ENCODE peak calls at places on chromosomes 12 and 14, in nine cellular contexts. One of them, this sample, is unnamed.

GRCh38 chr14:64879635-64880381 is at the start of gene SPTB:
- DNase-seq in prostate gland: peak; percentile 30
- DNase-seq in spleen: peak; percentile 81
- DNase-seq in tibial artery: no peak
- DNase-seq in A549: no peak
- DNase-seq in PC-3: peak; percentile 44
- DNase-seq in lower lobe of right lung: peak; percentile 46
- DNase-seq in GM23248: peak; percentile 8
- DNase-seq in effector memory CD4-positive, alpha-beta T cell: peak; percentile 35
- DNase-seq in this sample: peak; percentile 63

GRCh38 chr12:29796823-29797263 is 13.1 kb upstream of the TMTC1 start:
- DNase-seq in lower lobe of right lung: no peak
- DNase-seq in PC-3: peak; percentile 98
- DNase-seq in GM23248: peak; percentile 93
- DNase-seq in prostate gland: peak; percentile 60
- DNase-seq in A549: no peak
- DNase-seq in effector memory CD4-positive, alpha-beta T cell: no peak
- DNase-seq in tibial artery: peak; percentile 56
- DNase-seq in spleen: no peak
- DNase-seq in this sample: peak; percentile 90

GRCh38 chr14:100826371-100827139 is 637 bp downstream of the MEG3 start:
- DNase-seq in prostate gland: no peak
- DNase-seq in PC-3: no peak
- DNase-seq in tibial artery: no peak
- DNase-seq in A549: no peak
- DNase-seq in GM23248: peak; percentile 56
- DNase-seq in spleen: peak; percentile 38
- DNase-seq in effector memory CD4-positive, alpha-beta T cell: no peak
- DNase-seq in lower lobe of right lung: no peak
- DNase-seq in this sample: no peak

GRCh38 chr12:113899844-113900471 is 66.2 kb downstream of the RBM19 start:
- DNase-seq in GM23248: no peak
- DNase-seq in effector memory CD4-positive, alpha-beta T cell: no peak
- DNase-seq in PC-3: no peak
- DNase-seq in lower lobe of right lung: no peak
- DNase-seq in tibial artery: no peak
- DNase-seq in spleen: no peak
- DNase-seq in A549: no peak
- DNase-seq in prostate gland: peak; percentile 11
- DNase-seq in this sample: no peak

GRCh38 chr12:103548622-103549601 is 38.2 kb upstream of the STAB2 start:
- DNase-seq in PC-3: peak; percentile 95
- DNase-seq in spleen: no peak
- DNase-seq in tibial artery: peak; percentile 64
- DNase-seq in effector memory CD4-positive, alpha-beta T cell: peak; percentile 45
- DNase-seq in GM23248: peak; percentile 80
- DNase-seq in A549: peak; percentile 81
- DNase-seq in lower lobe of right lung: no peak
- DNase-seq in prostate gland: peak; percentile 42
- DNase-seq in this sample: peak; percentile 76

GRCh38 chr14:63854330-63854729 is 1.5 kb downstream of the SYNE2 start:
- DNase-seq in prostate gland: no peak
- DNase-seq in A549: no peak
- DNase-seq in tibial artery: no peak
- DNase-seq in GM23248: no peak
- DNase-seq in spleen: no peak
- DNase-seq in effector memory CD4-positive, alpha-beta T cell: no peak
- DNase-seq in PC-3: no peak
- DNase-seq in lower lobe of right lung: no peak
- DNase-seq in this sample: no peak

GRCh38 chr12:131346578-131347344 is 364.1 kb upstream of the SFSWAP start:
- DNase-seq in spleen: no peak
- DNase-seq in A549: no peak
- DNase-seq in prostate gland: no peak
- DNase-seq in tibial artery: no peak
- DNase-seq in effector memory CD4-positive, alpha-beta T cell: no peak
- DNase-seq in PC-3: no peak
- DNase-seq in lower lobe of right lung: no peak
- DNase-seq in GM23248: no peak
- DNase-seq in this sample: no peak

GRCh38 chr14:29868000-29868399 is 59.6 kb downstream of the PRKD1 start:
- DNase-seq in spleen: no peak
- DNase-seq in prostate gland: no peak
- DNase-seq in PC-3: no peak
- DNase-seq in lower lobe of right lung: no peak
- DNase-seq in effector memory CD4-positive, alpha-beta T cell: no peak
- DNase-seq in tibial artery: no peak
- DNase-seq in A549: no peak
- DNase-seq in GM23248: peak; percentile 18
- DNase-seq in this sample: no peak

GRCh38 chr14:102900631-102901571 is 21.6 kb upstream of the AMN start:
- DNase-seq in A549: no peak
- DNase-seq in GM23248: no peak
- DNase-seq in effector memory CD4-positive, alpha-beta T cell: no peak
- DNase-seq in PC-3: no peak
- DNase-seq in prostate gland: no peak
- DNase-seq in lower lobe of right lung: peak; percentile 51
- DNase-seq in tibial artery: no peak
- DNase-seq in spleen: peak; percentile 83
- DNase-seq in this sample: peak; percentile 48

GRCh38 chr12:52813885-52814709 is at the start of gene KRT4:
- DNase-seq in spleen: peak; percentile 68
- DNase-seq in effector memory CD4-positive, alpha-beta T cell: no peak
- DNase-seq in GM23248: peak; percentile 22
- DNase-seq in A549: peak; percentile 71
- DNase-seq in lower lobe of right lung: no peak
- DNase-seq in tibial artery: no peak
- DNase-seq in PC-3: peak; percentile 61
- DNase-seq in prostate gland: peak; percentile 13
- DNase-seq in this sample: peak; percentile 27

GRCh38 chr14:99524804-99525698 is 43.8 kb downstream of the CCNK start:
- DNase-seq in GM23248: peak; percentile 78
- DNase-seq in prostate gland: peak; percentile 34
- DNase-seq in spleen: peak; percentile 58
- DNase-seq in lower lobe of right lung: no peak
- DNase-seq in effector memory CD4-positive, alpha-beta T cell: no peak
- DNase-seq in tibial artery: no peak
- DNase-seq in A549: peak; percentile 62
- DNase-seq in PC-3: peak; percentile 81
- DNase-seq in this sample: peak; percentile 47

GRCh38 chr12:103771466-103771865 is 69.6 kb downstream of the NT5DC3 start:
- DNase-seq in A549: peak; percentile 67
- DNase-seq in effector memory CD4-positive, alpha-beta T cell: no peak
- DNase-seq in PC-3: peak; percentile 72
- DNase-seq in lower lobe of right lung: no peak
- DNase-seq in GM23248: peak; percentile 63
- DNase-seq in prostate gland: no peak
- DNase-seq in spleen: no peak
- DNase-seq in tibial artery: peak; percentile 40
- DNase-seq in this sample: peak; percentile 65

GRCh38 chr12:51270847-51271518 is 768 bp upstream of the SMAGP start:
- DNase-seq in prostate gland: no peak
- DNase-seq in tibial artery: no peak
- DNase-seq in PC-3: peak; percentile 95
- DNase-seq in effector memory CD4-positive, alpha-beta T cell: no peak
- DNase-seq in lower lobe of right lung: no peak
- DNase-seq in spleen: no peak
- DNase-seq in GM23248: peak; percentile 92
- DNase-seq in A549: peak; percentile 65
- DNase-seq in this sample: peak; percentile 68

GRCh38 chr12:32217354-32218310 is 111.0 kb downstream of the BICD1 start:
- DNase-seq in spleen: no peak
- DNase-seq in A549: peak; percentile 25
- DNase-seq in prostate gland: no peak
- DNase-seq in GM23248: peak; percentile 81
- DNase-seq in PC-3: peak; percentile 24
- DNase-seq in tibial artery: peak; percentile 35
- DNase-seq in lower lobe of right lung: peak; percentile 69
- DNase-seq in effector memory CD4-positive, alpha-beta T cell: no peak
- DNase-seq in this sample: no peak

GRCh38 chr12:3520168-3520567 is 29.2 kb downstream of the PRMT8 start:
- DNase-seq in effector memory CD4-positive, alpha-beta T cell: no peak
- DNase-seq in A549: no peak
- DNase-seq in lower lobe of right lung: no peak
- DNase-seq in prostate gland: peak; percentile 11
- DNase-seq in GM23248: no peak
- DNase-seq in tibial artery: no peak
- DNase-seq in spleen: no peak
- DNase-seq in PC-3: peak; percentile 1
- DNase-seq in this sample: peak; percentile 4

GRCh38 chr12:52044284-52044983 is 6.8 kb upstream of the NR4A1 start:
- DNase-seq in prostate gland: peak; percentile 94
- DNase-seq in spleen: peak; percentile 75
- DNase-seq in PC-3: no peak
- DNase-seq in A549: no peak
- DNase-seq in lower lobe of right lung: peak; percentile 73
- DNase-seq in effector memory CD4-positive, alpha-beta T cell: no peak
- DNase-seq in tibial artery: peak; percentile 92
- DNase-seq in GM23248: peak; percentile 94
- DNase-seq in this sample: peak; percentile 98

GRCh38 chr14:101411770-101412169 is 149.5 kb upstream of the DIO3 start:
- DNase-seq in prostate gland: no peak
- DNase-seq in tibial artery: no peak
- DNase-seq in spleen: no peak
- DNase-seq in effector memory CD4-positive, alpha-beta T cell: no peak
- DNase-seq in lower lobe of right lung: no peak
- DNase-seq in PC-3: no peak
- DNase-seq in GM23248: no peak
- DNase-seq in A549: no peak
- DNase-seq in this sample: no peak

GRCh38 chr12:54404061-54405004 is 14.7 kb downstream of the ITGA5 start:
- DNase-seq in prostate gland: no peak
- DNase-seq in PC-3: peak; percentile 76
- DNase-seq in GM23248: peak; percentile 61
- DNase-seq in lower lobe of right lung: no peak
- DNase-seq in tibial artery: peak; percentile 75
- DNase-seq in A549: peak; percentile 66
- DNase-seq in effector memory CD4-positive, alpha-beta T cell: peak; percentile 60
- DNase-seq in spleen: no peak
- DNase-seq in this sample: peak; percentile 76

GRCh38 chr12:53048033-53048779 is 1.7 kb upstream of the TNS2 start:
- DNase-seq in tibial artery: peak; percentile 71
- DNase-seq in A549: peak; percentile 84
- DNase-seq in GM23248: peak; percentile 59
- DNase-seq in effector memory CD4-positive, alpha-beta T cell: no peak
- DNase-seq in lower lobe of right lung: peak; percentile 80
- DNase-seq in spleen: peak; percentile 82
- DNase-seq in prostate gland: peak; percentile 83
- DNase-seq in PC-3: peak; percentile 62
- DNase-seq in this sample: no peak

GRCh38 chr14:22319526-22320352 is 269.3 kb downstream of the DAD1 start:
- DNase-seq in lower lobe of right lung: no peak
- DNase-seq in A549: peak; percentile 73
- DNase-seq in spleen: no peak
- DNase-seq in GM23248: peak; percentile 68
- DNase-seq in effector memory CD4-positive, alpha-beta T cell: no peak
- DNase-seq in prostate gland: peak; percentile 63
- DNase-seq in tibial artery: peak; percentile 70
- DNase-seq in PC-3: peak; percentile 89
- DNase-seq in this sample: peak; percentile 59

GRCh38 chr12:82696543-82696942 is 9.8 kb downstream of the TMTC2 start:
- DNase-seq in A549: no peak
- DNase-seq in spleen: no peak
- DNase-seq in GM23248: no peak
- DNase-seq in tibial artery: no peak
- DNase-seq in lower lobe of right lung: no peak
- DNase-seq in prostate gland: no peak
- DNase-seq in PC-3: no peak
- DNase-seq in effector memory CD4-positive, alpha-beta T cell: no peak
- DNase-seq in this sample: no peak
- H3K4me1 ChIP-seq in A549: no peaks in the 10 kb centered on the region
- H3K4me1 ChIP-seq in spleen: no peaks in the 10 kb centered on the region
- H3K4me1 ChIP-seq in GM23248: peaks cover 25% of the 10 kb centered on the region
- H3K4me1 ChIP-seq in tibial artery: no peaks in the 10 kb centered on the region
- H3K4me1 ChIP-seq in lower lobe of right lung: no peaks in the 10 kb centered on the region
- H3K4me1 ChIP-seq in prostate gland: no peaks in the 10 kb centered on the region
- H3K4me1 ChIP-seq in PC-3: peaks cover 23% of the 10 kb centered on the region
- H3K4me1 ChIP-seq in effector memory CD4-positive, alpha-beta T cell: no peaks in the 10 kb centered on the region
- H3K4me1 ChIP-seq in this sample: peaks cover 4% of the 10 kb centered on the region

DNA sequence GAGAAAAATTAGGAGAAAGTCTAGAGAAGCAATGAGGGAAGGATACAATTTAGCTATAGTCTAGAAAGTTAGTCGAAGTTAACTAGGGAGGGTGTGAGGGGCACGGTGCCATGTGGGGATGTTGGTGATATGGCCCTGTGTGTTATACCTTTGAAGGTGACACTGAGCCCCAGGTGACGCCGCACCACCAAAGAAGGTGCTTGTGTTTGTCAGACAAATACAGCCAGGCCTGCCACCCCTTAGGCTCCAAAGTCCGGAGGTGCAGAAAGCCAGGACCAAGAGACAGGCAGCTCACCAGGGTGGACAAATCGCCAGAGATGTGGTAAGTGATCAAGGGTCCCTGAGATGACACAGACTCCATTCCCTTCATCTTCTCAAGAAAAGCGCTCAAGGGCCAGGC is 1.1 kb downstream of the C1S start:
- DNase-seq in PC-3: no peak
- DNase-seq in lower lobe of right lung: no peak
- DNase-seq in spleen: no peak
- DNase-seq in effector memory CD4-positive, alpha-beta T cell: no peak
- DNase-seq in prostate gland: no peak
- DNase-seq in tibial artery: no peak
- DNase-seq in GM23248: no peak
- DNase-seq in A549: no peak
- DNase-seq in this sample: no peak
- H3K4me3 ChIP-seq in PC-3: no peak overlapping the region
- H3K4me3 ChIP-seq in lower lobe of right lung: peak overlapping the region; percentile 50
- H3K4me3 ChIP-seq in spleen: peak overlapping the region; percentile 25
- H3K4me3 ChIP-seq in effector memory CD4-positive, alpha-beta T cell: no peak overlapping the region
- H3K4me3 ChIP-seq in prostate gland: peak overlapping the region; percentile 15
- H3K4me3 ChIP-seq in tibial artery: peak overlapping the region; percentile 43
- H3K4me3 ChIP-seq in GM23248: peak overlapping the region; percentile 81
- H3K4me3 ChIP-seq in A549: no peak overlapping the region
- H3K4me3 ChIP-seq in this sample: no peak overlapping the region

DNA sequence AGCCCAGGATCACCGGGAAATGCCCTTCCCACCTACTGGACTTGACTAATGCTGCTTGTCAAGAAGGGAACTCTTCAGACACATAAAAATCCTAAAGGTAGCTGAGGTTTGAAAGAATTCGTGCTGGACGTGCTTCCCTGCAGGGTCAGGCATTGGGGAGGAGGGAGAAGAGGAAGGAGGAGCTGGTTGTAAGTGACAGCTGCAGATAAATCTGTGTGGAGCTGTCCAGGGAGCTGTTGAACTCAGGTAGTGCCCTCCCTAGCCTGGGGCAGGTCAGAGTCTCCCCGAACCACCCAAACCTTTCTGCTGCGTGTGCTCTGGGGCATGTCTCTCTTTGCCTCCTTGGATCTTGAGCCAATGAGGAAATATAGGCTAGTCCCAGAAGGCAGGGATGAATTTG is 23.7 kb upstream of the FOS start:
- DNase-seq in effector memory CD4-positive, alpha-beta T cell: no peak
- DNase-seq in lower lobe of right lung: no peak
- DNase-seq in GM23248: no peak
- DNase-seq in tibial artery: no peak
- DNase-seq in spleen: no peak
- DNase-seq in prostate gland: peak; percentile 66
- DNase-seq in A549: no peak
- DNase-seq in PC-3: peak; percentile 16
- DNase-seq in this sample: no peak
- H3K4me1 ChIP-seq in effector memory CD4-positive, alpha-beta T cell: peaks cover 30% of the 10 kb centered on the region
- H3K4me1 ChIP-seq in lower lobe of right lung: peaks cover 45% of the 10 kb centered on the region
- H3K4me1 ChIP-seq in GM23248: peaks cover 25% of the 10 kb centered on the region
- H3K4me1 ChIP-seq in tibial artery: peaks cover 33% of the 10 kb centered on the region
- H3K4me1 ChIP-seq in spleen: peaks cover 17% of the 10 kb centered on the region
- H3K4me1 ChIP-seq in prostate gland: peaks cover 19% of the 10 kb centered on the region
- H3K4me1 ChIP-seq in A549: peaks cover 26% of the 10 kb centered on the region
- H3K4me1 ChIP-seq in PC-3: peaks cover 38% of the 10 kb centered on the region
- H3K4me1 ChIP-seq in this sample: peaks cover 37% of the 10 kb centered on the region

GRCh38 chr14:87457727-87458126 is 535.3 kb downstream of the GALC start:
- DNase-seq in lower lobe of right lung: no peak
- DNase-seq in spleen: no peak
- DNase-seq in prostate gland: no peak
- DNase-seq in PC-3: peak; percentile 12
- DNase-seq in tibial artery: no peak
- DNase-seq in GM23248: no peak
- DNase-seq in effector memory CD4-positive, alpha-beta T cell: no peak
- DNase-seq in A549: no peak
- DNase-seq in this sample: no peak
- H3K4me3 ChIP-seq in lower lobe of right lung: no peak overlapping the region
- H3K4me3 ChIP-seq in spleen: no peak overlapping the region
- H3K4me3 ChIP-seq in prostate gland: no peak overlapping the region
- H3K4me3 ChIP-seq in PC-3: peak overlapping the region; percentile 48
- H3K4me3 ChIP-seq in tibial artery: no peak overlapping the region
- H3K4me3 ChIP-seq in GM23248: no peak overlapping the region
- H3K4me3 ChIP-seq in effector memory CD4-positive, alpha-beta T cell: no peak overlapping the region
- H3K4me3 ChIP-seq in A549: no peak overlapping the region
- H3K4me3 ChIP-seq in this sample: no peak overlapping the region